ENCODE peak calls at places on chromosomes 12 and 14, in five cellular contexts. One of them, this sample, is unnamed.
A peak's percentile ranks its signal among the peaks of the same experiment; 100 is the strongest.

GRCh38 chr12:13044859-13045384 is 741 bp downstream of the FAM234B start:
- DNase-seq in mesenchymal stem cell: peak; percentile 26
- DNase-seq in H1: no peak
- DNase-seq in mesendoderm: peak; percentile 35
- DNase-seq in IMR-90: no peak
- DNase-seq in this sample: no peak

GRCh38 chr14:21039585-21040369 is 2.4 kb upstream of the RNASE7 start:
- DNase-seq in mesenchymal stem cell: peak; percentile 76
- DNase-seq in H1: no peak
- DNase-seq in mesendoderm: peak; percentile 86
- DNase-seq in IMR-90: peak; percentile 67
- DNase-seq in this sample: peak; percentile 44

GRCh38 chr12:101925352-101925751 is 48.0 kb downstream of the DRAM1 start:
- DNase-seq in mesenchymal stem cell: peak; percentile 99
- DNase-seq in H1: no peak
- DNase-seq in mesendoderm: peak; percentile 13
- DNase-seq in IMR-90: peak; percentile 99
- DNase-seq in this sample: no peak

GRCh38 chr12:48580831-48581230 is 11.0 kb upstream of the LALBA start:
- DNase-seq in mesenchymal stem cell: no peak
- DNase-seq in H1: no peak
- DNase-seq in mesendoderm: no peak
- DNase-seq in IMR-90: no peak
- DNase-seq in this sample: no peak

GRCh38 chr14:53450871-53451270 is 297.7 kb upstream of the DDHD1 start:
- DNase-seq in mesenchymal stem cell: no peak
- DNase-seq in H1: no peak
- DNase-seq in mesendoderm: no peak
- DNase-seq in IMR-90: no peak
- DNase-seq in this sample: no peak

GRCh38 chr12:2792670-2793500 is 1.9 kb upstream of the FKBP4 start:
- DNase-seq in mesenchymal stem cell: no peak
- DNase-seq in H1: no peak
- DNase-seq in mesendoderm: no peak
- DNase-seq in IMR-90: no peak
- DNase-seq in this sample: no peak

GRCh38 chr12:20382117-20382516 is 13.8 kb downstream of the PDE3A start:
- DNase-seq in mesenchymal stem cell: no peak
- DNase-seq in H1: no peak
- DNase-seq in mesendoderm: no peak
- DNase-seq in IMR-90: no peak
- DNase-seq in this sample: no peak

GRCh38 chr12:115095073-115095748 is 411.2 kb upstream of the TBX3 start:
- DNase-seq in mesenchymal stem cell: no peak
- DNase-seq in H1: no peak
- DNase-seq in mesendoderm: no peak
- DNase-seq in IMR-90: no peak
- DNase-seq in this sample: no peak

GRCh38 chr14:95496690-95497241 is 19.7 kb downstream of the SYNE3 start:
- DNase-seq in mesenchymal stem cell: peak; percentile 76
- DNase-seq in H1: no peak
- DNase-seq in mesendoderm: no peak
- DNase-seq in IMR-90: peak; percentile 67
- DNase-seq in this sample: no peak

GRCh38 chr12:24920141-24920540 is 28.8 kb downstream of the BCAT1 start:
- DNase-seq in mesenchymal stem cell: no peak
- DNase-seq in H1: no peak
- DNase-seq in mesendoderm: no peak
- DNase-seq in IMR-90: no peak
- DNase-seq in this sample: no peak

GRCh38 chr12:85821216-85821615 is 15.0 kb downstream of the RASSF9 start:
- DNase-seq in mesenchymal stem cell: peak; percentile 7
- DNase-seq in H1: no peak
- DNase-seq in mesendoderm: no peak
- DNase-seq in IMR-90: no peak
- DNase-seq in this sample: no peak

GRCh38 chr12:79920421-79921238 is 14.3 kb downstream of the PPP1R12A start:
- DNase-seq in mesenchymal stem cell: no peak
- DNase-seq in H1: no peak
- DNase-seq in mesendoderm: no peak
- DNase-seq in IMR-90: no peak
- DNase-seq in this sample: no peak

GRCh38 chr14:68546839-68547238 is 246.0 kb downstream of the ZFP36L1 start:
- DNase-seq in mesenchymal stem cell: peak; percentile 84
- DNase-seq in H1: no peak
- DNase-seq in mesendoderm: no peak
- DNase-seq in IMR-90: peak; percentile 88
- DNase-seq in this sample: no peak

GRCh38 chr14:104732355-104732804 is 8.4 kb downstream of the ADSS1 start:
- DNase-seq in mesenchymal stem cell: no peak
- DNase-seq in H1: no peak
- DNase-seq in mesendoderm: no peak
- DNase-seq in IMR-90: no peak
- DNase-seq in this sample: no peak

GRCh38 chr12:69241444-69242092 is 2.2 kb downstream of the CPSF6 start:
- DNase-seq in mesenchymal stem cell: no peak
- DNase-seq in H1: no peak
- DNase-seq in mesendoderm: no peak
- DNase-seq in IMR-90: peak; percentile 10
- DNase-seq in this sample: no peak

GRCh38 chr12:52214421-52214802 is 18.6 kb upstream of the KRT7 start:
- DNase-seq in mesenchymal stem cell: no peak
- DNase-seq in H1: no peak
- DNase-seq in mesendoderm: no peak
- DNase-seq in IMR-90: no peak
- DNase-seq in this sample: no peak

GRCh38 chr12:21301-22189 is 45.0 kb upstream of the IQSEC3 start:
- DNase-seq in mesenchymal stem cell: no peak
- DNase-seq in H1: no peak
- DNase-seq in mesendoderm: no peak
- DNase-seq in IMR-90: no peak
- DNase-seq in this sample: no peak

GRCh38 chr14:89678715-89679220 is 261.7 kb upstream of the FOXN3 start:
- DNase-seq in mesenchymal stem cell: no peak
- DNase-seq in H1: no peak
- DNase-seq in mesendoderm: peak; percentile 33
- DNase-seq in IMR-90: no peak
- DNase-seq in this sample: no peak

GRCh38 chr12:54304187-54304810 is 3.5 kb upstream of the NFE2 start:
- DNase-seq in mesenchymal stem cell: peak; percentile 55
- DNase-seq in H1: no peak
- DNase-seq in mesendoderm: no peak
- DNase-seq in IMR-90: no peak
- DNase-seq in this sample: no peak

GRCh38 chr14:33127531-33127930 is 188.9 kb downstream of the NPAS3 start:
- DNase-seq in mesenchymal stem cell: peak; percentile 61
- DNase-seq in H1: no peak
- DNase-seq in mesendoderm: peak; percentile 3
- DNase-seq in IMR-90: no peak
- DNase-seq in this sample: no peak

GRCh38 chr14:53865716-53866115 is 90.9 kb downstream of the BMP4 start:
- DNase-seq in mesenchymal stem cell: no peak
- DNase-seq in H1: no peak
- DNase-seq in mesendoderm: no peak
- DNase-seq in IMR-90: no peak
- DNase-seq in this sample: no peak

GRCh38 chr12:104060791-104061190 is 3.5 kb upstream of the HCFC2 start:
- DNase-seq in mesenchymal stem cell: no peak
- DNase-seq in H1: no peak
- DNase-seq in mesendoderm: no peak
- DNase-seq in IMR-90: no peak
- DNase-seq in this sample: no peak

GRCh38 chr12:123533672-123534643 is at the start of gene RILPL1:
- DNase-seq in mesenchymal stem cell: peak; percentile 70
- DNase-seq in H1: no peak
- DNase-seq in mesendoderm: peak; percentile 72
- DNase-seq in IMR-90: peak; percentile 32
- DNase-seq in this sample: peak; percentile 74

GRCh38 chr12:123530683-123531082 is 2.8 kb downstream of the RILPL1 start:
- DNase-seq in mesenchymal stem cell: no peak
- DNase-seq in H1: no peak
- DNase-seq in mesendoderm: no peak
- DNase-seq in IMR-90: no peak
- DNase-seq in this sample: no peak

GRCh38 chr12:123531091-123531490 is 2.4 kb downstream of the RILPL1 start:
- DNase-seq in mesenchymal stem cell: no peak
- DNase-seq in H1: no peak
- DNase-seq in mesendoderm: no peak
- DNase-seq in IMR-90: no peak
- DNase-seq in this sample: no peak

GRCh38 chr12:123532808-123533649 is 490 bp downstream of the RILPL1 start:
- DNase-seq in mesenchymal stem cell: peak; percentile 68
- DNase-seq in H1: no peak
- DNase-seq in mesendoderm: peak; percentile 65
- DNase-seq in IMR-90: peak; percentile 24
- DNase-seq in this sample: peak; percentile 58

GRCh38 chr12:123532021-123532420 is 1.5 kb downstream of the RILPL1 start:
- DNase-seq in mesenchymal stem cell: peak; percentile 13
- DNase-seq in H1: no peak
- DNase-seq in mesendoderm: peak; percentile 37
- DNase-seq in IMR-90: peak; percentile 10
- DNase-seq in this sample: no peak
- H2BK15ac ChIP-seq in mesenchymal stem cell: no peak overlapping the region
- H2BK15ac ChIP-seq in H1: no peak overlapping the region
- H2BK15ac ChIP-seq in mesendoderm: no peak overlapping the region
- H2BK15ac ChIP-seq in IMR-90: no peak overlapping the region
- H2BK15ac ChIP-seq in this sample: no peak overlapping the region

GRCh38 chr14:36663404-36664321 is 2.0 kb downstream of the PAX9 start:
- DNase-seq in mesenchymal stem cell: peak; percentile 30
- DNase-seq in H1: no peak
- DNase-seq in mesendoderm: peak; percentile 28
- DNase-seq in IMR-90: no peak
- DNase-seq in this sample: no peak
- H3K4me3 ChIP-seq in mesenchymal stem cell: peak overlapping the region; percentile 73
- H3K4me3 ChIP-seq in H1: no peak overlapping the region
- H3K4me3 ChIP-seq in mesendoderm: no peak overlapping the region
- H3K4me3 ChIP-seq in IMR-90: no peak overlapping the region
- H3K4me3 ChIP-seq in this sample: peak overlapping the region; percentile 43

GRCh38 chr14:48788771-48789170 is 797.4 kb downstream of the RPS29 start:
- DNase-seq in mesenchymal stem cell: no peak
- DNase-seq in H1: no peak
- DNase-seq in mesendoderm: no peak
- DNase-seq in IMR-90: no peak
- DNase-seq in this sample: no peak
- H4K8ac ChIP-seq in mesenchymal stem cell: no peak overlapping the region
- H4K8ac ChIP-seq in H1: no peak overlapping the region
- H4K8ac ChIP-seq in mesendoderm: no peak overlapping the region
- H4K8ac ChIP-seq in IMR-90: no peak overlapping the region
- H4K8ac ChIP-seq in this sample: no peak overlapping the region

DNA sequence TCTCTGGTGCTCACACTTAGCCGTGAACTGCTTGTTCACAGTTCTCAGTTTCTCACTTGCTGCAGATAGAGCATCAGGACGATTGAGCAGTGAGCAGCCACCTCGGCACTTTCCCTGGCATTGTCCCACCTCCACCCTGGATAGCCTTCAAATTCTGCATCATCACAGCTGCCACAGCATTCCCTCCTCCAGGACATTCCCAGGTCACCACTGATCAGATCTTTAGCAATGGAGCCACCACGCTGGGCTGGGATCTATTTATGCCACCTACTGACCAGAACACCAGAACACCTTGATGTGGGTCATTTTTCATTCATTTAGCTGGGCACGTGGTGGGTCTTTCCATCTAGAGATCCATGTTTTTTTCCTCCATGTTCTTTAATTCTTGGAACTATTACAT is 23.6 kb downstream of the ACADS start:
- DNase-seq in mesenchymal stem cell: no peak
- DNase-seq in H1: no peak
- DNase-seq in mesendoderm: no peak
- DNase-seq in IMR-90: no peak
- DNase-seq in this sample: no peak
- H2BK15ac ChIP-seq in mesenchymal stem cell: no peak overlapping the region
- H2BK15ac ChIP-seq in H1: no peak overlapping the region
- H2BK15ac ChIP-seq in mesendoderm: no peak overlapping the region
- H2BK15ac ChIP-seq in IMR-90: no peak overlapping the region
- H2BK15ac ChIP-seq in this sample: no peak overlapping the region

This sample was measured in neuronal stem cell.